ENCODE peak calls at places on chromosomes 13 and 19, in four cellular contexts. One of them, this sample, is unnamed.

GRCh38 chr19:16659464-16659831 is 496 bp downstream of the SMIM7 start:
- DNase-seq in NCI-H510A: no peak
- DNase-seq in AG10803: no peak
- DNase-seq in C1 segment of cervical spinal cord: no peak
- DNase-seq in this sample: no peak

GRCh38 chr19:21843081-21843480 is 7.1 kb upstream of the ZNF43 start:
- DNase-seq in NCI-H510A: no peak
- DNase-seq in C1 segment of cervical spinal cord: no peak
- DNase-seq in AG10803: no peak
- DNase-seq in this sample: no peak

GRCh38 chr13:32592082-32592481 is 5.8 kb downstream of the PDS5B start:
- DNase-seq in C1 segment of cervical spinal cord: no peak
- DNase-seq in NCI-H510A: no peak
- DNase-seq in AG10803: no peak
- DNase-seq in this sample: no peak

GRCh38 chr13:39311619-39312018 is 273.4 kb downstream of the NHLRC3 start:
- DNase-seq in C1 segment of cervical spinal cord: no peak
- DNase-seq in AG10803: peak
- DNase-seq in NCI-H510A: no peak
- DNase-seq in this sample: peak

GRCh38 chr19:18002347-18002850 is 5.6 kb upstream of the ARRDC2 start:
- DNase-seq in C1 segment of cervical spinal cord: no peak
- DNase-seq in NCI-H510A: no peak
- DNase-seq in AG10803: no peak
- DNase-seq in this sample: no peak

GRCh38 chr19:1854032-1854541 is 5.8 kb upstream of the REXO1 start:
- DNase-seq in C1 segment of cervical spinal cord: no peak
- DNase-seq in AG10803: no peak
- DNase-seq in NCI-H510A: no peak
- DNase-seq in this sample: no peak

GRCh38 chr19:11505032-11505503 is 571 bp downstream of the ZNF653 start:
- DNase-seq in NCI-H510A: peak
- DNase-seq in C1 segment of cervical spinal cord: peak
- DNase-seq in AG10803: peak
- DNase-seq in this sample: peak

GRCh38 chr19:48575931-48576622 is 24.1 kb downstream of the SULT2B1 start:
- DNase-seq in C1 segment of cervical spinal cord: no peak
- DNase-seq in NCI-H510A: no peak
- DNase-seq in AG10803: no peak
- DNase-seq in this sample: no peak

GRCh38 chr19:55391191-55391670 is 5.5 kb downstream of the RPL28 start:
- DNase-seq in AG10803: no peak
- DNase-seq in NCI-H510A: no peak
- DNase-seq in C1 segment of cervical spinal cord: no peak
- DNase-seq in this sample: no peak

GRCh38 chr19:13208964-13209796 is 59.0 kb downstream of the IER2 start:
- DNase-seq in NCI-H510A: no peak
- DNase-seq in AG10803: no peak
- DNase-seq in C1 segment of cervical spinal cord: no peak
- DNase-seq in this sample: peak

GRCh38 chr19:11252665-11253355 is 9.5 kb downstream of the DOCK6 start:
- DNase-seq in AG10803: no peak
- DNase-seq in NCI-H510A: no peak
- DNase-seq in C1 segment of cervical spinal cord: no peak
- DNase-seq in this sample: peak